ENCODE peak calls at places on chromosomes 12 and 14, in nine cellular contexts. One of them, this sample, is unnamed. For H3K9me3, the result is how much of the 10 kb centered on the place peaks cover.

GRCh38 chr12:120110550-120111501 is 5.7 kb downstream of the RAB35 start:
- DNase-seq in CD4-positive, CD25-positive, alpha-beta regulatory T cell: peak
- DNase-seq in body of pancreas: peak
- DNase-seq in fibroblast of lung: no peak
- DNase-seq in right atrium auricular region: peak
- DNase-seq in heart left ventricle: peak
- DNase-seq in A549: no peak
- DNase-seq in Panc1: no peak
- DNase-seq in Karpas-422: peak
- DNase-seq in this sample: peak

GRCh38 chr14:54489731-54490447 is 1.1 kb upstream of the GMFB start:
- DNase-seq in right atrium auricular region: no peak
- DNase-seq in heart left ventricle: no peak
- DNase-seq in body of pancreas: no peak
- DNase-seq in CD4-positive, CD25-positive, alpha-beta regulatory T cell: no peak
- DNase-seq in Panc1: no peak
- DNase-seq in fibroblast of lung: no peak
- DNase-seq in Karpas-422: no peak
- DNase-seq in A549: no peak
- DNase-seq in this sample: peak

GRCh38 chr14:64720190-64720589 is 16.0 kb downstream of the PLEKHG3 start:
- DNase-seq in Panc1: peak
- DNase-seq in Karpas-422: no peak
- DNase-seq in A549: peak
- DNase-seq in CD4-positive, CD25-positive, alpha-beta regulatory T cell: no peak
- DNase-seq in body of pancreas: peak
- DNase-seq in heart left ventricle: no peak
- DNase-seq in right atrium auricular region: no peak
- DNase-seq in fibroblast of lung: peak
- DNase-seq in this sample: no peak

GRCh38 chr12:123532021-123532420 is 1.5 kb downstream of the RILPL1 start:
- DNase-seq in A549: no peak
- DNase-seq in right atrium auricular region: no peak
- DNase-seq in fibroblast of lung: peak
- DNase-seq in Karpas-422: peak
- DNase-seq in Panc1: no peak
- DNase-seq in body of pancreas: peak
- DNase-seq in CD4-positive, CD25-positive, alpha-beta regulatory T cell: no peak
- DNase-seq in heart left ventricle: no peak
- DNase-seq in this sample: no peak

GRCh38 chr12:27506645-27507189 is 17.3 kb upstream of the PPFIBP1 start:
- DNase-seq in right atrium auricular region: no peak
- DNase-seq in fibroblast of lung: no peak
- DNase-seq in Karpas-422: no peak
- DNase-seq in heart left ventricle: peak
- DNase-seq in body of pancreas: no peak
- DNase-seq in A549: no peak
- DNase-seq in CD4-positive, CD25-positive, alpha-beta regulatory T cell: no peak
- DNase-seq in Panc1: no peak
- DNase-seq in this sample: peak

GRCh38 chr12:119118625-119119024 is 60.1 kb upstream of the HSPB8 start:
- DNase-seq in right atrium auricular region: no peak
- DNase-seq in fibroblast of lung: no peak
- DNase-seq in CD4-positive, CD25-positive, alpha-beta regulatory T cell: no peak
- DNase-seq in heart left ventricle: no peak
- DNase-seq in body of pancreas: no peak
- DNase-seq in Karpas-422: no peak
- DNase-seq in A549: no peak
- DNase-seq in Panc1: no peak
- DNase-seq in this sample: no peak

GRCh38 chr14:58297412-58297761 is 968 bp upstream of the ARID4A start:
- DNase-seq in heart left ventricle: no peak
- DNase-seq in right atrium auricular region: no peak
- DNase-seq in CD4-positive, CD25-positive, alpha-beta regulatory T cell: no peak
- DNase-seq in Panc1: no peak
- DNase-seq in body of pancreas: no peak
- DNase-seq in A549: peak
- DNase-seq in fibroblast of lung: no peak
- DNase-seq in Karpas-422: no peak
- DNase-seq in this sample: no peak

GRCh38 chr14:103854822-103855733 is 7.7 kb upstream of the PPP1R13B start:
- DNase-seq in fibroblast of lung: no peak
- DNase-seq in CD4-positive, CD25-positive, alpha-beta regulatory T cell: no peak
- DNase-seq in heart left ventricle: no peak
- DNase-seq in Panc1: no peak
- DNase-seq in Karpas-422: no peak
- DNase-seq in right atrium auricular region: no peak
- DNase-seq in A549: no peak
- DNase-seq in body of pancreas: peak
- DNase-seq in this sample: peak

GRCh38 chr12:16605666-16606116 is 271 bp downstream of the LMO3 start:
- DNase-seq in A549: no peak
- DNase-seq in body of pancreas: peak
- DNase-seq in heart left ventricle: no peak
- DNase-seq in right atrium auricular region: no peak
- DNase-seq in fibroblast of lung: peak
- DNase-seq in Panc1: no peak
- DNase-seq in Karpas-422: no peak
- DNase-seq in CD4-positive, CD25-positive, alpha-beta regulatory T cell: no peak
- DNase-seq in this sample: peak

GRCh38 chr12:106205208-106206069 is 42.4 kb downstream of the CKAP4 start:
- DNase-seq in Panc1: no peak
- DNase-seq in Karpas-422: peak
- DNase-seq in fibroblast of lung: no peak
- DNase-seq in right atrium auricular region: no peak
- DNase-seq in heart left ventricle: peak
- DNase-seq in body of pancreas: peak
- DNase-seq in A549: no peak
- DNase-seq in CD4-positive, CD25-positive, alpha-beta regulatory T cell: no peak
- DNase-seq in this sample: peak

GRCh38 chr12:6635375-6635855 is 344 bp downstream of the LPAR5 start:
- DNase-seq in A549: no peak
- DNase-seq in heart left ventricle: no peak
- DNase-seq in fibroblast of lung: no peak
- DNase-seq in body of pancreas: no peak
- DNase-seq in right atrium auricular region: no peak
- DNase-seq in Panc1: no peak
- DNase-seq in CD4-positive, CD25-positive, alpha-beta regulatory T cell: no peak
- DNase-seq in Karpas-422: peak
- DNase-seq in this sample: no peak

GRCh38 chr12:25550186-25550585 is 2.9 kb downstream of the LMNTD1 start:
- DNase-seq in A549: no peak
- DNase-seq in Karpas-422: no peak
- DNase-seq in heart left ventricle: no peak
- DNase-seq in body of pancreas: no peak
- DNase-seq in fibroblast of lung: peak
- DNase-seq in right atrium auricular region: no peak
- DNase-seq in Panc1: no peak
- DNase-seq in CD4-positive, CD25-positive, alpha-beta regulatory T cell: no peak
- DNase-seq in this sample: no peak

GRCh38 chr12:104603545-104603973 is 146.8 kb downstream of the CHST11 start:
- DNase-seq in Karpas-422: no peak
- DNase-seq in body of pancreas: no peak
- DNase-seq in heart left ventricle: no peak
- DNase-seq in fibroblast of lung: peak
- DNase-seq in Panc1: no peak
- DNase-seq in A549: peak
- DNase-seq in CD4-positive, CD25-positive, alpha-beta regulatory T cell: no peak
- DNase-seq in right atrium auricular region: no peak
- DNase-seq in this sample: no peak

GRCh38 chr12:127559349-127560040 is 707.5 kb upstream of the TMEM132C start:
- DNase-seq in A549: no peak
- DNase-seq in Karpas-422: peak
- DNase-seq in heart left ventricle: peak
- DNase-seq in Panc1: no peak
- DNase-seq in body of pancreas: peak
- DNase-seq in CD4-positive, CD25-positive, alpha-beta regulatory T cell: no peak
- DNase-seq in fibroblast of lung: peak
- DNase-seq in right atrium auricular region: no peak
- DNase-seq in this sample: peak

GRCh38 chr14:89158701-89159100 is 258.3 kb downstream of the FOXN3 start:
- DNase-seq in right atrium auricular region: no peak
- DNase-seq in Panc1: no peak
- DNase-seq in heart left ventricle: no peak
- DNase-seq in CD4-positive, CD25-positive, alpha-beta regulatory T cell: no peak
- DNase-seq in Karpas-422: no peak
- DNase-seq in body of pancreas: no peak
- DNase-seq in fibroblast of lung: no peak
- DNase-seq in A549: no peak
- DNase-seq in this sample: no peak

GRCh38 chr12:95918194-95918993 is 24.0 kb downstream of the CCDC38 start:
- DNase-seq in Panc1: peak
- DNase-seq in right atrium auricular region: no peak
- DNase-seq in heart left ventricle: no peak
- DNase-seq in CD4-positive, CD25-positive, alpha-beta regulatory T cell: peak
- DNase-seq in fibroblast of lung: peak
- DNase-seq in A549: peak
- DNase-seq in Karpas-422: peak
- DNase-seq in body of pancreas: peak
- DNase-seq in this sample: no peak

GRCh38 chr14:23751591-23751990 is 115.4 kb downstream of the DHRS2 start:
- DNase-seq in body of pancreas: no peak
- DNase-seq in right atrium auricular region: no peak
- DNase-seq in A549: no peak
- DNase-seq in Karpas-422: no peak
- DNase-seq in Panc1: no peak
- DNase-seq in CD4-positive, CD25-positive, alpha-beta regulatory T cell: no peak
- DNase-seq in fibroblast of lung: peak
- DNase-seq in heart left ventricle: no peak
- DNase-seq in this sample: no peak

GRCh38 chr14:50860478-50861086 is 11.3 kb upstream of the ABHD12B start:
- DNase-seq in CD4-positive, CD25-positive, alpha-beta regulatory T cell: peak
- DNase-seq in heart left ventricle: peak
- DNase-seq in body of pancreas: peak
- DNase-seq in Karpas-422: peak
- DNase-seq in A549: peak
- DNase-seq in fibroblast of lung: peak
- DNase-seq in Panc1: peak
- DNase-seq in right atrium auricular region: peak
- DNase-seq in this sample: peak

GRCh38 chr12:41008472-41008871 is 179.6 kb upstream of the PDZRN4 start:
- DNase-seq in A549: no peak
- DNase-seq in right atrium auricular region: no peak
- DNase-seq in fibroblast of lung: no peak
- DNase-seq in Karpas-422: no peak
- DNase-seq in heart left ventricle: no peak
- DNase-seq in body of pancreas: no peak
- DNase-seq in CD4-positive, CD25-positive, alpha-beta regulatory T cell: no peak
- DNase-seq in Panc1: no peak
- DNase-seq in this sample: no peak
- H3K9me3 ChIP-seq in A549: half or more
- H3K9me3 ChIP-seq in right atrium auricular region: under half
- H3K9me3 ChIP-seq in fibroblast of lung: under half
- H3K9me3 ChIP-seq in Karpas-422: under half
- H3K9me3 ChIP-seq in heart left ventricle: under half
- H3K9me3 ChIP-seq in body of pancreas: under half
- H3K9me3 ChIP-seq in CD4-positive, CD25-positive, alpha-beta regulatory T cell: under half
- H3K9me3 ChIP-seq in Panc1: under half
- H3K9me3 ChIP-seq in this sample: under half

GRCh38 chr12:44299524-44299923 is 463.6 kb downstream of the TMEM117 start:
- DNase-seq in Panc1: no peak
- DNase-seq in body of pancreas: no peak
- DNase-seq in CD4-positive, CD25-positive, alpha-beta regulatory T cell: no peak
- DNase-seq in right atrium auricular region: no peak
- DNase-seq in heart left ventricle: no peak
- DNase-seq in Karpas-422: no peak
- DNase-seq in fibroblast of lung: no peak
- DNase-seq in A549: no peak
- DNase-seq in this sample: no peak

GRCh38 chr12:44294649-44295048 is 458.8 kb downstream of the TMEM117 start:
- DNase-seq in Karpas-422: no peak
- DNase-seq in heart left ventricle: no peak
- DNase-seq in Panc1: no peak
- DNase-seq in CD4-positive, CD25-positive, alpha-beta regulatory T cell: no peak
- DNase-seq in fibroblast of lung: no peak
- DNase-seq in A549: no peak
- DNase-seq in right atrium auricular region: no peak
- DNase-seq in body of pancreas: no peak
- DNase-seq in this sample: no peak

GRCh38 chr12:44296624-44297197 is 460.8 kb downstream of the TMEM117 start:
- DNase-seq in Karpas-422: no peak
- DNase-seq in A549: no peak
- DNase-seq in fibroblast of lung: no peak
- DNase-seq in CD4-positive, CD25-positive, alpha-beta regulatory T cell: no peak
- DNase-seq in Panc1: no peak
- DNase-seq in right atrium auricular region: no peak
- DNase-seq in heart left ventricle: no peak
- DNase-seq in body of pancreas: no peak
- DNase-seq in this sample: no peak

DNA sequence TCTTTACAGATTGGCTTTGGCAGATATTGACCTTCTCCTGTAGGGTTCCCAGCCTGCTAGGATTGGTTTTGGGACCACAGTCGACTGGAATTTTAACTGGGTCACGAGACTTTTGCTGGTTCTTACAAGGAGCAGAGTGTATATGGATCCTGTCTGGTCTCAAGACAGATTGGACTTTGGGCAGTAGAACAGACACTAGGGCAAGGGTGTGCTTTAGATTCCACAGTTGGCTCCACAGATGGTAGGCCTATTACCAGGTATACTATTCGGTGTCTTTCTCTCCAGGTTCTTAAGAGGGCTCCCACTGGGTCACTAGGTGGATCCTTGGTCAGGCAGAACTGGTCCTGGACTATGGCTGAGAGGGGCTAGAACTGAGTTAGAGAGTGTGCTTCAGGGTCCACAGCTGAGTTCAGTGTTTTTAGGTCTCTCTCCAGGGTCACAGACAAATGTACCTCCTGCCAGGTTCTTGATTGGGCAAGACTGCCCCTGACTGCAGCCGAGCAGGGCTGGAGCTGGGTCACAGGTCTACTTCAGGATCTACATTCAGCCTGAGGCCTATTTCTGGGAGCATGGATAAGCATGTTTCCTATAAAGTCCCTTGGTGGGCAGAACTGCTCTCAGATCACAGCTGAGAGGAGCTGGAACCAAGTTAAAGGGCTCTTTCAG is 460.2 kb downstream of the TMEM117 start:
- DNase-seq in right atrium auricular region: no peak
- DNase-seq in A549: no peak
- DNase-seq in body of pancreas: no peak
- DNase-seq in Panc1: no peak
- DNase-seq in fibroblast of lung: no peak
- DNase-seq in heart left ventricle: no peak
- DNase-seq in Karpas-422: no peak
- DNase-seq in CD4-positive, CD25-positive, alpha-beta regulatory T cell: no peak
- DNase-seq in this sample: no peak
- H3K27ac ChIP-seq in right atrium auricular region: no peak
- H3K27ac ChIP-seq in A549: no peak
- H3K27ac ChIP-seq in body of pancreas: no peak
- H3K27ac ChIP-seq in Panc1: no peak
- H3K27ac ChIP-seq in fibroblast of lung: no peak
- H3K27ac ChIP-seq in heart left ventricle: no peak
- H3K27ac ChIP-seq in Karpas-422: no peak
- H3K27ac ChIP-seq in CD4-positive, CD25-positive, alpha-beta regulatory T cell: no peak
- H3K27ac ChIP-seq in this sample: no peak

GRCh38 chr12:28905220-28905940 is 243.7 kb upstream of the FAR2 start:
- DNase-seq in Panc1: no peak
- DNase-seq in Karpas-422: no peak
- DNase-seq in body of pancreas: no peak
- DNase-seq in heart left ventricle: no peak
- DNase-seq in A549: no peak
- DNase-seq in CD4-positive, CD25-positive, alpha-beta regulatory T cell: no peak
- DNase-seq in fibroblast of lung: no peak
- DNase-seq in right atrium auricular region: no peak
- DNase-seq in this sample: no peak
- H3K9me3 ChIP-seq in Panc1: under half
- H3K9me3 ChIP-seq in Karpas-422: under half
- H3K9me3 ChIP-seq in body of pancreas: under half
- H3K9me3 ChIP-seq in heart left ventricle: under half
- H3K9me3 ChIP-seq in A549: under half
- H3K9me3 ChIP-seq in CD4-positive, CD25-positive, alpha-beta regulatory T cell: under half
- H3K9me3 ChIP-seq in fibroblast of lung: under half
- H3K9me3 ChIP-seq in right atrium auricular region: under half
- H3K9me3 ChIP-seq in this sample: under half

GRCh38 chr14:34063470-34064164 is 112.7 kb upstream of the EGLN3 start:
- DNase-seq in Karpas-422: no peak
- DNase-seq in fibroblast of lung: no peak
- DNase-seq in CD4-positive, CD25-positive, alpha-beta regulatory T cell: no peak
- DNase-seq in right atrium auricular region: peak
- DNase-seq in body of pancreas: no peak
- DNase-seq in A549: peak
- DNase-seq in Panc1: no peak
- DNase-seq in heart left ventricle: no peak
- DNase-seq in this sample: no peak
- H3K27ac ChIP-seq in Karpas-422: no peak
- H3K27ac ChIP-seq in fibroblast of lung: no peak
- H3K27ac ChIP-seq in CD4-positive, CD25-positive, alpha-beta regulatory T cell: no peak
- H3K27ac ChIP-seq in right atrium auricular region: peak
- H3K27ac ChIP-seq in body of pancreas: no peak
- H3K27ac ChIP-seq in A549: peak
- H3K27ac ChIP-seq in Panc1: no peak
- H3K27ac ChIP-seq in heart left ventricle: peak
- H3K27ac ChIP-seq in this sample: peak

This sample was measured in right cardiac atrium.